ENCODE peak calls at places on chromosomes 4 and X, in five cellular contexts. H is fibroblast of lung, U is mammary epithelial cell, D is K562, L is HCT116. O is an unnamed sample.
A peak's percentile ranks its signal among the peaks of the same experiment; 100 is the strongest.

GRCh38 chrX:40394302-40394701 is 186.5 kb upstream of the ATP6AP2 start:
- DNase-seq in D (no peak), H (no peak), U (no peak), L (no peak), O (no peak)

GRCh38 chrX:150936556-150936955 is 38.1 kb upstream of the CD99L2 start:
- DNase-seq in L (no peak), H (no peak), U (no peak), D (no peak), O (no peak)

GRCh38 chrX:135484636-135485289 is 35.7 kb upstream of the INTS6L start:
- DNase-seq in D (peak; percentile 13), H (peak; percentile 67), U (peak; percentile 19), L (peak; percentile 21), O (no peak)

GRCh38 chrX:85569691-85570090 is 190.2 kb upstream of the POF1B start:
- DNase-seq in D (no peak), H (no peak), U (no peak), L (no peak), O (no peak)

GRCh38 chr4:168877779-168878491 is 132.1 kb downstream of the CBR4 start:
- DNase-seq in U (peak; percentile 48), L (no peak), D (no peak), H (peak; percentile 39), O (no peak)

GRCh38 chrX:70635227-70635626 is 190.6 kb downstream of the DLG3 start:
- DNase-seq in U (no peak), D (no peak), H (no peak), L (no peak), O (no peak)

GRCh38 chr4:100314057-100314456 is 123.8 kb upstream of the DDIT4L start:
- DNase-seq in U (no peak), H (no peak), L (no peak), D (no peak), O (no peak)

GRCh38 chrX:110116581-110116980 is 113.7 kb downstream of the TMEM164 start:
- DNase-seq in L (no peak), U (no peak), D (no peak), H (no peak), O (no peak)

GRCh38 chr4:126269106-126269505 is 954.4 kb downstream of the FAT4 start:
- DNase-seq in D (no peak), L (no peak), U (no peak), H (peak; percentile 35), O (no peak)

GRCh38 chrX:7889138-7889537 is 38.1 kb downstream of the PNPLA4 start:
- DNase-seq in U (no peak), H (no peak), D (no peak), L (no peak), O (no peak)

GRCh38 chr4:41155194-41155830 is 59.0 kb downstream of the APBB2 start:
- DNase-seq in H (peak; percentile 52), U (no peak), D (no peak), L (no peak), O (no peak)

GRCh38 chr4:153474251-153474650 is 8.1 kb downstream of the TMEM131L start:
- DNase-seq in L (no peak), H (no peak), D (no peak), U (no peak), O (no peak)

GRCh38 chr4:129358571-129358970 is 262.6 kb downstream of the C4orf33 start:
- DNase-seq in D (no peak), H (peak; percentile 92), L (peak; percentile 26), U (peak; percentile 55), O (no peak)

GRCh38 chr4:150820409-150820808 is 194.7 kb downstream of the LRBA start:
- DNase-seq in D (no peak), L (no peak), H (no peak), U (no peak), O (no peak)

GRCh38 chr4:15378055-15378454 is 49.8 kb upstream of the C1QTNF7 start:
- DNase-seq in U (peak; percentile 57), L (no peak), D (no peak), H (peak; percentile 61), O (no peak)

GRCh38 chrX:3638280-3638873 is 75.1 kb downstream of the PRKX start:
- DNase-seq in D (peak; percentile 57), L (peak; percentile 7), H (peak; percentile 49), U (peak; percentile 20), O (no peak)

GRCh38 chr4:105990933-105991332 is 95.7 kb downstream of the NPNT start:
- DNase-seq in D (no peak), L (peak; percentile 54), H (peak; percentile 10), U (peak; percentile 97), O (peak; percentile 57)

GRCh38 chr4:183324619-183325018 is 2.4 kb upstream of the CLDN24 start:
- DNase-seq in U (no peak), L (no peak), D (no peak), H (no peak), O (no peak)

GRCh38 chr4:139593091-139593564 is 37.1 kb upstream of the SETD7 start:
- DNase-seq in H (peak; percentile 63), D (no peak), U (peak; percentile 7), L (no peak), O (no peak)

GRCh38 chrX:25156323-25156722 is 140.6 kb upstream of the ARX start:
- DNase-seq in H (no peak), U (no peak), D (no peak), L (no peak), O (no peak)

GRCh38 chr4:90099795-90100194 is 27.4 kb upstream of the CCSER1 start:
- DNase-seq in U (peak; percentile 72), D (no peak), H (no peak), L (no peak), O (peak; percentile 19)

GRCh38 chr4:38034986-38035882 is 75.0 kb downstream of the PTTG2 start:
- DNase-seq in U (peak; percentile 30), H (peak; percentile 82), L (peak; percentile 44), D (peak; percentile 47), O (no peak)

GRCh38 chrX:65707153-65707552 is 39.7 kb downstream of the MSN start:
- DNase-seq in L (no peak), D (no peak), H (no peak), U (no peak), O (no peak)

GRCh38 chr4:137065306-137065705 is 467.0 kb downstream of the PCDH18 start:
- DNase-seq in L (no peak), U (no peak), H (peak; percentile 18), D (no peak), O (no peak)

GRCh38 chr4:5712517-5712916 is 1.5 kb downstream of the EVC start:
- DNase-seq in U (peak; percentile 69), D (no peak), H (peak; percentile 37), L (no peak), O (peak; percentile 65)

GRCh38 chr4:61446957-61447356 is 246.8 kb downstream of the ADGRL3 start:
- DNase-seq in L (no peak), H (no peak), U (no peak), D (no peak), O (no peak)

GRCh38 chr4:36997727-36998126 is 246.8 kb upstream of the NWD2 start:
- DNase-seq in U (no peak), D (no peak), L (no peak), H (no peak), O (no peak)

GRCh38 chrX:105552395-105552794 is 269.9 kb upstream of the NRK start:
- DNase-seq in H (peak; percentile 32), D (no peak), L (no peak), U (peak; percentile 94), O (peak; percentile 77)

GRCh38 chr4:1723131-1723801 is 1.9 kb downstream of the TACC3 start:
- DNase-seq in L (no peak), U (no peak), H (no peak), D (no peak), O (no peak)

GRCh38 chr4:1720163-1720983 is 750 bp downstream of the TMEM129 start:
- DNase-seq in L (no peak), H (peak; percentile 42), D (peak; percentile 60), U (peak; percentile 37), O (no peak)

GRCh38 chr4:1722551-1723071 is 1.3 kb downstream of the TACC3 start:
- DNase-seq in L (no peak), U (no peak), H (no peak), D (no peak), O (no peak)

GRCh38 chr4:1721666-1722550 is 587 bp downstream of the TACC3 start:
- DNase-seq in L (no peak), H (no peak), D (peak; percentile 75), U (no peak), O (no peak)

DNA sequence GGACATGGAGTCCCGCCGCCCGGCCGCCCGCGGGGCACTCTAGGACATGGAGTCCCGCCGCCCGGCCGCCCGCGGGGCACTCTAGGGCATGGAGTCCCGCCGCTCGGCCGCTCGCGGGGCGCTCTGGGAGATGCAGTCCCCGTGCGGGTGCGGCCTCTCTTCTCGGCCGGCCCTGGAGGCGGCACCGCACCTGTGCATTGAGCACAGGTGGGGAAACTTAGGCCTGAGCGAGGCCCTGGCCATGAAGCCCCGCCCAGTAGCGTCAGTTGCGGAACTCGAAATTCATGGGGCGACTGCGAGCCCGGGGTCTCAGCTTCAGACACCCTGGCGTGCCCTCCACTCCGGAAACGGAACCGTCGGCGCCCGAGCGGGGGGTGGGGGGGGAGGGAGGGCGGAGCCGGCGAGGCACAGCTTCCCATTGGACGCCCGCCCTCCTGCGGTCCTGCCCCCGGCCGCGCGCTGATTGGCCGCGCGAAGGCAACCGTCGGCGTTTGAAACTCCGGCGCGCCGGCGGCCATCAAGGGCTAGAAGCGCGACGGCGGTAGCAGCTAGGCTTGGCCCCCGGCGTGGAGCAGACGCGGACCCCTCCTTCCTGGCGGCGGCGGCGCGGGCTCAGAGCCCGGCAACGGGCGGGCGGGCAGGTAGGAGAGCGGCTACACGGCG is at the start of the genes TACC3 and TMEM129:
- DNase-seq in D (peak; percentile 96), H (peak; percentile 93), L (peak; percentile 96), U (peak; percentile 98), O (peak; percentile 86)
- H3K79me2 ChIP-seq in D (peaks cover 86% of the 10 kb centered on the region), H (peaks cover 71% of the 10 kb centered on the region), L (peaks cover 85% of the 10 kb centered on the region), U (peaks cover 88% of the 10 kb centered on the region), O (peaks cover 75% of the 10 kb centered on the region)

DNA sequence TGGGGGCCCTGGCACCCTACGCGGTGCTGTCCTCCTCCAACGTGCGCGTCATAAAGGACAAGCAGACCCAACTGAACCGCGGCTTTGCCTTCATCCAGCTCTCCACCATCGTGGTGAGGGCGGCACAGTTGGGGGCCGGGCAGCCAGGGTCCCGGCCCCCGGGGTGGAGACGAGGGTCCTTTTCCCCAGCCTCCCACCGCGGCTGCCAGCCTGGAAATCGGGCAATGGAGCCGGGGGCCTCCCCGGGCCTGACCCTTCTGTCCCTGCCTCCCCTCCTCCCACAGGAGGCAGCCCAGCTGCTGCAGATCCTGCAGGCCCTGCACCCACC is 13.7 kb upstream of the UBA1 start:
- DNase-seq in U (no peak), L (no peak), D (no peak), H (no peak), O (no peak)
- H3K27ac ChIP-seq in U (peak overlapping the region; percentile 24), L (no peak overlapping the region), D (no peak overlapping the region), H (no peak overlapping the region), O (no peak overlapping the region)

GRCh38 chr4:82439088-82439487 is 8.7 kb downstream of the ENOPH1 start:
- DNase-seq in D (no peak), L (no peak), U (no peak), H (no peak), O (no peak)
- H3K79me2 ChIP-seq in D (peaks cover 95% of the 10 kb centered on the region), L (peaks cover 99% of the 10 kb centered on the region), U (peaks cover 97% of the 10 kb centered on the region), H (peaks cover 68% of the 10 kb centered on the region), O (peaks cover 90% of the 10 kb centered on the region)

GRCh38 chr4:7044415-7044930 is 1.3 kb downstream of the TADA2B start:
- DNase-seq in U (no peak), H (no peak), D (no peak), L (no peak), O (no peak)

GRCh38 chr4:7045961-7046921 is 3.1 kb downstream of the TADA2B start:
- DNase-seq in D (no peak), L (no peak), H (no peak), U (no peak), O (no peak)

GRCh38 chr4:7043521-7044414 is 596 bp downstream of the TADA2B start:
- DNase-seq in L (no peak), H (peak; percentile 46), D (peak; percentile 57), U (peak; percentile 45), O (no peak)

GRCh38 chr4:7046971-7047370 is 3.8 kb downstream of the TADA2B start:
- DNase-seq in U (no peak), H (no peak), D (no peak), L (no peak), O (no peak)

GRCh38 chr4:7045553-7045952 is 2.4 kb downstream of the TADA2B start:
- DNase-seq in D (no peak), U (no peak), H (no peak), L (no peak), O (no peak)
- H3K27ac ChIP-seq in D (no peak overlapping the region), U (no peak overlapping the region), H (no peak overlapping the region), L (no peak overlapping the region), O (no peak overlapping the region)

O was measured in keratinocyte.